ENCODE peak calls at places on chromosomes 11 and 22, in five cellular contexts. T is HCT116, Z is H1, H is GM23248, P is MM.1S. R is an unnamed sample.

GRCh38 chr11:107705027-107705426 is 6.8 kb downstream of the SLN start:
- DNase-seq in T (no peak), Z (no peak), H (peak; percentile 96), P (no peak), R (no peak)

GRCh38 chr22:45246060-45246985 is 5.6 kb upstream of the KIAA0930 start:
- DNase-seq in T (peak; percentile 92), Z (no peak), H (peak; percentile 95), P (no peak), R (no peak)

GRCh38 chr22:36303874-36304273 is 50.9 kb downstream of the APOL1 start:
- DNase-seq in T (no peak), Z (no peak), H (no peak), P (no peak), R (no peak)

GRCh38 chr11:115663790-115664189 is 159.6 kb upstream of the CADM1 start:
- DNase-seq in T (no peak), Z (no peak), H (no peak), P (no peak), R (no peak)

GRCh38 chr11:75884321-75884720 is 69.3 kb downstream of the UVRAG start:
- DNase-seq in T (no peak), Z (no peak), H (no peak), P (no peak), R (no peak)

GRCh38 chr11:921921-922678 is 3.6 kb upstream of the AP2A2 start:
- DNase-seq in T (no peak), Z (no peak), H (no peak), P (no peak), R (no peak)

GRCh38 chr11:72758304-72758689 is 6.1 kb upstream of the ARAP1 start:
- DNase-seq in T (no peak), Z (no peak), H (peak; percentile 30), P (no peak), R (no peak)

GRCh38 chr22:44992166-44992565 is 17.6 kb downstream of the PHF21B start:
- DNase-seq in T (no peak), Z (no peak), H (no peak), P (no peak), R (no peak)

GRCh38 chr11:30314625-30315024 is 8.3 kb upstream of the ARL14EP start:
- DNase-seq in T (no peak), Z (no peak), H (peak; percentile 50), P (no peak), R (no peak)

GRCh38 chr11:81995907-81996306 is 737.8 kb downstream of the FAM181B start:
- DNase-seq in T (no peak), Z (no peak), H (no peak), P (no peak), R (no peak)

GRCh38 chr22:41245917-41246499 is 5.3 kb upstream of the CHADL start:
- DNase-seq in T (no peak), Z (peak; percentile 83), H (no peak), P (no peak), R (no peak)

GRCh38 chr11:40187092-40187403 is 1272.4 kb downstream of the LRRC4C start:
- DNase-seq in T (no peak), Z (no peak), H (no peak), P (no peak), R (no peak)

GRCh38 chr22:39153220-39153860 is 860 bp upstream of the CBX7 start:
- DNase-seq in T (no peak), Z (no peak), H (peak; percentile 25), P (no peak), R (no peak)

GRCh38 chr22:17957683-17958082 is 66.7 kb downstream of the MICAL3 start:
- DNase-seq in T (no peak), Z (no peak), H (peak; percentile 23), P (no peak), R (no peak)

GRCh38 chr11:17695454-17696441 is 23.6 kb upstream of the MYOD1 start:
- DNase-seq in T (no peak), Z (peak; percentile 54), H (no peak), P (no peak), R (no peak)

GRCh38 chr11:120125005-120125404 is 12.9 kb downstream of the TRIM29 start:
- DNase-seq in T (peak; percentile 38), Z (no peak), H (peak; percentile 85), P (no peak), R (no peak)

GRCh38 chr22:23565288-23565941 is 14.7 kb downstream of the IGLL1 start:
- DNase-seq in T (peak; percentile 4), Z (peak; percentile 76), H (no peak), P (no peak), R (peak; percentile 73)

GRCh38 chr11:101759771-101760450 is 154.9 kb upstream of the CEP126 start:
- DNase-seq in T (peak; percentile 40), Z (no peak), H (peak; percentile 20), P (no peak), R (no peak)

GRCh38 chr22:45008853-45009751 is 703 bp downstream of the PHF21B start:
- DNase-seq in T (no peak), Z (no peak), H (peak; percentile 32), P (no peak), R (peak; percentile 45)

GRCh38 chr11:126135182-126136176 is 72.8 kb upstream of the CDON start:
- DNase-seq in T (no peak), Z (no peak), H (peak; percentile 15), P (no peak), R (no peak)

GRCh38 chr22:31080848-31081649 is at the start of gene SMTN:
- DNase-seq in T (peak; percentile 83), Z (peak; percentile 99), H (peak; percentile 96), P (peak; percentile 92), R (peak; percentile 94)

GRCh38 chr11:41935795-41936194 is 476.3 kb upstream of the LRRC4C start:
- DNase-seq in T (no peak), Z (no peak), H (no peak), P (no peak), R (no peak)

GRCh38 chr11:128889657-128890213 is 1.4 kb upstream of the KCNJ5 start:
- DNase-seq in T (no peak), Z (no peak), H (no peak), P (no peak), R (no peak)

GRCh38 chr11:58394195-58394594 is 12.5 kb downstream of the OR5B3 start:
- DNase-seq in T (no peak), Z (no peak), H (peak; percentile 90), P (no peak), R (no peak)

GRCh38 chr22:24133187-24133965 is 47.9 kb upstream of the SUSD2 start:
- DNase-seq in T (no peak), Z (no peak), H (peak; percentile 9), P (no peak), R (no peak)

GRCh38 chr22:31350410-31350863 is 4.3 kb upstream of the PATZ1 start:
- DNase-seq in T (no peak), Z (no peak), H (peak; percentile 38), P (peak; percentile 56), R (no peak)

GRCh38 chr11:62387381-62387780 is 31.5 kb upstream of the SCGB1A1 start:
- DNase-seq in T (no peak), Z (no peak), H (no peak), P (no peak), R (no peak)

GRCh38 chr11:96105197-96105895 is 181.4 kb upstream of the MTMR2 start:
- DNase-seq in T (no peak), Z (no peak), H (peak; percentile 58), P (no peak), R (no peak)

GRCh38 chr11:66857234-66857926 is 516 bp downstream of the LRFN4 start:
- DNase-seq in T (no peak), Z (peak; percentile 73), H (peak; percentile 31), P (no peak), R (peak; percentile 45)

GRCh38 chr22:38477515-38477914 is 9.6 kb downstream of the KDELR3 start:
- DNase-seq in T (no peak), Z (no peak), H (no peak), P (no peak), R (no peak)

GRCh38 chr22:31944700-31945477 is 554 bp downstream of the YWHAH start:
- DNase-seq in T (no peak), Z (peak; percentile 71), H (peak; percentile 60), P (peak; percentile 30), R (peak; percentile 70)

GRCh38 chr22:20589614-20590476 is 82.4 kb downstream of the MED15 start:
- DNase-seq in T (no peak), Z (peak; percentile 52), H (no peak), P (no peak), R (no peak)

GRCh38 chr11:10694481-10695239 is 1.1 kb upstream of the IRAG1 start:
- DNase-seq in T (no peak), Z (no peak), H (peak; percentile 74), P (no peak), R (no peak)

GRCh38 chr11:77436501-77436900 is 37.4 kb downstream of the PAK1 start:
- DNase-seq in T (no peak), Z (no peak), H (no peak), P (no peak), R (no peak)
- H3K4me2 ChIP-seq in T (no peak overlapping the region), Z (no peak overlapping the region), H (no peak overlapping the region), P (peak overlapping the region; percentile 58), R (no peak overlapping the region)

GRCh38 chr11:121964591-121964990 is 151.4 kb downstream of the BLID start:
- DNase-seq in T (no peak), Z (no peak), H (peak; percentile 74), P (no peak), R (peak; percentile 31)
- H3K4me2 ChIP-seq in T (no peak overlapping the region), Z (no peak overlapping the region), H (peak overlapping the region; percentile 52), P (no peak overlapping the region), R (no peak overlapping the region)

GRCh38 chr11:69787457-69787856 is 12.3 kb upstream of the FGF4 start:
- DNase-seq in T (no peak), Z (no peak), H (no peak), P (no peak), R (no peak)

GRCh38 chr11:69791266-69791665 is 16.1 kb upstream of the FGF4 start:
- DNase-seq in T (no peak), Z (no peak), H (peak; percentile 77), P (no peak), R (no peak)

GRCh38 chr11:69787906-69788305 is 12.8 kb upstream of the FGF4 start:
- DNase-seq in T (no peak), Z (no peak), H (no peak), P (no peak), R (no peak)

GRCh38 chr11:69792611-69793010 is 17.5 kb upstream of the FGF4 start:
- DNase-seq in T (no peak), Z (no peak), H (no peak), P (no peak), R (no peak)

DNA sequence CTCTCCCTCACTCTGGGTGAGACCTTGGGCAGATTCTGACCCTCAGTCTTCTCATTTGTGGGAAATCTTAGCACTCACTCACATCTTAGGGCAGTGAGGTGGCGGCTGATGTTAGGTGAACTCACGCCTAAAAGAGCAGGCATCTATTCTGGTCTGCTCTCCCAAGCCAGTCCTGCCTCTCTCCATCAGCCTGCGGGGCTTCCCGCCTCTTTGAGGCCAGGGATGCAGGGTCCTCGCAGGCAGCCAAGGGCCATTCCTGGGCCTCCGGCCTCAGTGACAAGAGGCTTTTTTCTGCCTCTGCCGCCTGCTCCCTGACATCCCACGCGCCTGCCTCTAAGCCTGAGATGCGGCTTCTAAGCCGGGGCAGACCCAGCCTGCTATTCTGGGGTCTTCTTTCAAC is 13.8 kb upstream of the FGF4 start:
- DNase-seq in T (no peak), Z (no peak), H (no peak), P (no peak), R (no peak)
- H3K4me2 ChIP-seq in T (no peak overlapping the region), Z (no peak overlapping the region), H (no peak overlapping the region), P (no peak overlapping the region), R (no peak overlapping the region)

GRCh38 chr11:64004590-64004984 is 18.3 kb downstream of the OTUB1 start:
- DNase-seq in T (no peak), Z (no peak), H (peak; percentile 17), P (no peak), R (no peak)
- H3K4me2 ChIP-seq in T (no peak overlapping the region), Z (no peak overlapping the region), H (no peak overlapping the region), P (no peak overlapping the region), R (no peak overlapping the region)